ENCODE peak calls at places on chromosome 15, in six cellular contexts. R, E, I, D, X and O are unnamed samples.

GRCh38 chr15:71730277-71731144 is 79.8 kb upstream of the NR2E3 start:
- DNase-seq in R (no peak), E (peak), I (peak), D (peak), X (no peak), O (no peak)

GRCh38 chr15:97678677-97679076 is 281.8 kb upstream of the ARRDC4 start:
- DNase-seq in R (no peak), E (no peak), I (peak), D (no peak), X (no peak), O (no peak)

GRCh38 chr15:29805043-29805707 is 17.1 kb downstream of the TJP1 start:
- DNase-seq in R (no peak), E (peak), I (peak), D (no peak), X (no peak), O (no peak)

GRCh38 chr15:59685737-59686297 is 3.3 kb downstream of the BNIP2 start:
- DNase-seq in R (no peak), E (peak), I (no peak), D (peak), X (no peak), O (no peak)

GRCh38 chr15:34927726-34928125 is 41.8 kb downstream of the AQR start:
- DNase-seq in R (no peak), E (no peak), I (no peak), D (no peak), X (no peak), O (no peak)

GRCh38 chr15:46502668-46503067 is 867.8 kb downstream of the SQOR start:
- DNase-seq in R (no peak), E (no peak), I (no peak), D (no peak), X (no peak), O (no peak)

GRCh38 chr15:84874991-84875390 is 9.5 kb upstream of the SLC28A1 start:
- DNase-seq in R (no peak), E (no peak), I (no peak), D (no peak), X (no peak), O (no peak)

GRCh38 chr15:70765504-70766281 is 2.3 kb upstream of the UACA start:
- DNase-seq in R (no peak), E (peak), I (no peak), D (no peak), X (no peak), O (no peak)

GRCh38 chr15:25866874-25867273 is 3.7 kb upstream of the ATP10A start:
- DNase-seq in R (no peak), E (no peak), I (no peak), D (no peak), X (no peak), O (no peak)

GRCh38 chr15:45141386-45141785 is 11.6 kb downstream of the DUOX1 start:
- DNase-seq in R (no peak), E (no peak), I (no peak), D (no peak), X (no peak), O (no peak)

GRCh38 chr15:70200511-70200991 is 102.8 kb upstream of the TLE3 start:
- DNase-seq in R (no peak), E (peak), I (no peak), D (peak), X (peak), O (no peak)

GRCh38 chr15:31373096-31373865 is 46.6 kb downstream of the KLF13 start:
- DNase-seq in R (no peak), E (no peak), I (no peak), D (peak), X (no peak), O (no peak)

GRCh38 chr15:83698294-83698693 is 44.4 kb downstream of the ADAMTSL3 start:
- DNase-seq in R (no peak), E (peak), I (peak), D (no peak), X (no peak), O (no peak)

GRCh38 chr15:58420579-58421043 is 11.2 kb upstream of the LIPC start:
- DNase-seq in R (no peak), E (no peak), I (no peak), D (no peak), X (no peak), O (no peak)

GRCh38 chr15:64653757-64654156 is 121.6 kb downstream of the RBPMS2 start:
- DNase-seq in R (no peak), E (peak), I (no peak), D (no peak), X (no peak), O (no peak)

GRCh38 chr15:77251662-77252061 is 168.2 kb downstream of the PEAK1 start:
- DNase-seq in R (no peak), E (peak), I (no peak), D (peak), X (no peak), O (no peak)

GRCh38 chr15:63939531-63940130 is 105.9 kb upstream of the HERC1 start:
- DNase-seq in R (no peak), E (peak), I (peak), D (no peak), X (no peak), O (no peak)

GRCh38 chr15:72063186-72063585 is 54.8 kb downstream of the MYO9A start:
- DNase-seq in R (no peak), E (peak), I (no peak), D (no peak), X (no peak), O (no peak)

GRCh38 chr15:90939756-90940155 is 4.7 kb downstream of the UNC45A start:
- DNase-seq in R (no peak), E (no peak), I (no peak), D (no peak), X (no peak), O (no peak)

GRCh38 chr15:38872732-38873131 is 308.1 kb upstream of the RASGRP1 start:
- DNase-seq in R (no peak), E (no peak), I (no peak), D (no peak), X (no peak), O (no peak)

GRCh38 chr15:23497710-23498111 is 50.7 kb upstream of the GOLGA6L2 start:
- DNase-seq in R (no peak), E (peak), I (peak), D (peak), X (no peak), O (no peak)

GRCh38 chr15:58770519-58770856 is 614 bp upstream of the MINDY2 start:
- DNase-seq in R (no peak), E (peak), I (no peak), D (no peak), X (no peak), O (no peak)

GRCh38 chr15:53721334-53722087 is 38.0 kb downstream of the WDR72 start:
- DNase-seq in R (no peak), E (no peak), I (no peak), D (no peak), X (no peak), O (no peak)

GRCh38 chr15:88440021-88440420 is 27.2 kb downstream of the MRPL46 start:
- DNase-seq in R (no peak), E (peak), I (no peak), D (no peak), X (no peak), O (no peak)

GRCh38 chr15:79170256-79170664 is 79.7 kb upstream of the RASGRF1 start:
- DNase-seq in R (no peak), E (peak), I (no peak), D (peak), X (peak), O (no peak)

GRCh38 chr15:36398212-36398611 is 181.2 kb upstream of the CDIN1 start:
- DNase-seq in R (no peak), E (no peak), I (no peak), D (no peak), X (no peak), O (no peak)

GRCh38 chr15:26713498-26713897 is 59.4 kb downstream of the GABRB3 start:
- DNase-seq in R (no peak), E (no peak), I (no peak), D (no peak), X (no peak), O (no peak)

GRCh38 chr15:65196637-65197336 is 11.6 kb upstream of the CLPX start:
- DNase-seq in R (no peak), E (no peak), I (no peak), D (no peak), X (no peak), O (no peak)

GRCh38 chr15:79439236-79439635 is 7.1 kb downstream of the MINAR1 start:
- DNase-seq in R (no peak), E (no peak), I (no peak), D (no peak), X (no peak), O (no peak)

DNA sequence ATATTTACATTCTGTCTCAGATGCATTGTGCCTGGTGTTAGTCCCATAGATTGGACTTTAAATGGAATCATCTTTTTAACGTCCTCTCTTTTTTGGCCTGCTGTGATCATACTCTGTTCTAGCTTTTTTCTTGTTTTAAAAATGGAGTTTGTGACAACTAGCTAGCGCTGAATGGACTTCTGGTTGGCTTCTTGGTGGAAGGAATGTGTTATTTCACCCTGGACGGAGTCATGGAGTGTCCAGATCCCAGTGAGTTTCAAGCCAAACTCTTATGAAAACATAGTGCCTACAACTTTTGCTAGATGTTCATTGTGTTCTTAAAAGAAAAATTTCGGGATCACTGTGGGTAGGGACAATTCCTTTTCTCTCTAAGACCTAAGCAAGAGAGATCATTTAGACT is 192.6 kb downstream of the TCF12 start:
- DNase-seq in R (no peak), E (no peak), I (no peak), D (no peak), X (no peak), O (no peak)
- TF ChIP-seq CTCF in R (no peak), E (peak), I (no peak), D (peak), X (peak), O (no peak)

DNA sequence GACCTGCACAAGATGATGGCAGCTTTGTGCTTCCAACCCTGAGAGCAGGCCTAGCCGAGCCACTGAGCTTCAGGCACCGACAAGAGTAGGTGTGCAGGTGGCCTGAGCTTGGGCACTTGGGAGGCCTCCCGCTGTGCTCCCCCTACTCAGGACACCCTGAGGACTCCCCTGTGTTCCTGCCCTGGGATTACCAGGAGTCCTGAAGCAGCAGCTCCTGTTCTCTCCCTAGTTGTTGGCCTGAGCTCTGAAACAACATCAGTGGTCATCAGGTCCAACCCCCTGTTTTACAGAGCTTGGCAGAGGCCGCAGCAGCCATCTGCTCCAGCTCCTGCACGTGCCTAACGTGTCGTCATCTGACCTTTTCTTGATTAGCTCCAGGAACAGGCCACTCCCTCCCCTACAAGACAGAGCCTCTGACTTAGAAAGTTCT is 8.0 kb upstream of the MESP2 start:
- DNase-seq in R (no peak), E (peak), I (peak), D (no peak), X (no peak), O (no peak)
- TF ChIP-seq CTCF in R (no peak), E (no peak), I (no peak), D (no peak), X (no peak), O (no peak)

GRCh38 chr15:40930430-40931299 is 1.5 kb downstream of the DLL4 start:
- DNase-seq in R (no peak), E (no peak), I (peak), D (peak), X (peak), O (no peak)
- TF ChIP-seq CTCF in R (no peak), E (no peak), I (peak), D (peak), X (peak), O (no peak)

GRCh38 chr15:99425666-99426301 is 140.0 kb upstream of the MEF2A start:
- DNase-seq in R (no peak), E (no peak), I (no peak), D (no peak), X (peak), O (peak)
- TF ChIP-seq CTCF in R (no peak), E (peak), I (no peak), D (peak), X (peak), O (no peak)

DNA sequence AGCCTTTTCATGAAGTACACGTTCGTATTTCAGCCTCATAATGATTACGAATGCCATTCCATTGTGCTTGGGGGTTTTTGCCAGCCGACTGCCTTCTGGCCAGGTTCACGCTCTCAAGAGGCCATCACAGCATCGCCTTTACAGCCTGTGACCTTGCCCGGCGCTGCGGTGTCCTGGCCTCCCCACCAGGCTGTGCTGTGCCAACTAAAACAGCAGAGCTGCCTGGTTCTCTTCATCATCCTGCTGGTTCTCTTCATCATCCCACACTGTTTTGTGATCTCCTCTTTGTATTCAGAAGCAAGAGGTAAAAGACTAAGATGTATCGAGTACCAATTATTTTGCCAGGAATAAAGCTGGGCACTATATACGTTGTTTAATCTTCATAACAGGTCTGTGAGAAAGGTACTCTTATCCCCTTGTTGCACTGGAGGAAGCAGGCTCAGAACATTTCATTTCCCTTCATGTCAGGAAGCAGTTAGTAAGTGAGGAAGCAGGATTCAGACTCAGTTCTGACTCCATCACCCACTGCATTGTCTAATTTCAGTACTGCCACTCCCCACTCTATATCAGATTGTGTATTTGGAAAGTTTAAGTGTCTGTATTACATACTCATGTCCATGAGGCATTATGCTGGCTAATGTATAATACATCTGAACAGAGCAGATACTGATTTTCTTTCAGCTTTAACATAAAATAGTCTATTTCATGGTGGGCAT is 92.7 kb downstream of the LRRC28 start:
- DNase-seq in R (no peak), E (no peak), I (peak), D (peak), X (no peak), O (peak)
- TF ChIP-seq CTCF in R (no peak), E (no peak), I (no peak), D (peak), X (peak), O (no peak)

GRCh38 chr15:92521624-92522008 is 127.9 kb downstream of the ST8SIA2 start:
- DNase-seq in R (no peak), E (peak), I (peak), D (peak), X (no peak), O (no peak)
- TF ChIP-seq CTCF in R (no peak), E (peak), I (peak), D (peak), X (peak), O (no peak)

GRCh38 chr15:50261979-50262378 is 3.5 kb downstream of the HDC start:
- DNase-seq in R (no peak), E (no peak), I (no peak), D (no peak), X (no peak), O (no peak)
- TF ChIP-seq CTCF in R (peak), E (no peak), I (no peak), D (no peak), X (no peak), O (no peak)

DNA sequence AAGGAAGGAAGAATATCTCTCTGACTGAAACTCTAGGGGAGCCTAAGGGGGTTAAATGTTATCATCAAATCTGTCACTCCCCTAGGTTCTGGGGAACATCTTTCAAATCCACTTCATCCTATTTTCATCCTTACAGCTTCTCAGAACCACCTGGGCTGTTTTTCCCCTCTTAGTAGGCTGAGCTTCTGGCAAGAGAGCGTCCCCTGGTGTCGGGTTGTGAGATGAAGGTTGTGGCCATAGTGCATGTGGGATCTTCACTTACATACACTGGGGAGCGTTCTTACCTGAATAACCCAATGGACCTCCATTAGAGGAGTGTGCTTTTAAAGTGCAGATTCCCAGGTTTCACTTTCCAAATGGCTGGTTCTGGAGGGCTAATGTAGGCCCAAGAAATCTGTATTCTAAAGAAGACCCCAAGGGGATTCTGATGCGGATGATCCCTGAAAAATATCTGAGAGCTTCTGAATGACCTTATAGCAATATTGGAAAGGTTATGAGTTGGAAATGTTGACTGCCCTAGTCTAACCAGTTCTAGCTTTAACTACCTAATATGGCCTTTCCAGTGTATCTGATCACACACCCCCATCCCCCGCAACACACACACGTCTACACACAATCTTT is 663.7 kb downstream of the AGBL1 start:
- DNase-seq in R (peak), E (no peak), I (peak), D (peak), X (no peak), O (no peak)
- TF ChIP-seq CTCF in R (peak), E (peak), I (peak), D (peak), X (peak), O (no peak)

GRCh38 chr15:101664303-101664913 is 12.2 kb upstream of the TM2D3 start:
- DNase-seq in R (no peak), E (peak), I (no peak), D (no peak), X (no peak), O (no peak)
- TF ChIP-seq CTCF in R (no peak), E (peak), I (no peak), D (peak), X (peak), O (no peak)

GRCh38 chr15:47961401-47962090 is 159.2 kb upstream of the SLC24A5 start:
- DNase-seq in R (no peak), E (no peak), I (peak), D (no peak), X (no peak), O (no peak)

GRCh38 chr15:47959617-47960398 is 161.0 kb upstream of the SLC24A5 start:
- DNase-seq in R (no peak), E (no peak), I (no peak), D (no peak), X (no peak), O (no peak)

GRCh38 chr15:47964229-47964628 is 156.6 kb upstream of the SLC24A5 start:
- DNase-seq in R (no peak), E (no peak), I (no peak), D (no peak), X (no peak), O (no peak)

GRCh38 chr15:47965297-47965696 is 155.5 kb upstream of the SLC24A5 start:
- DNase-seq in R (no peak), E (no peak), I (no peak), D (no peak), X (no peak), O (no peak)

GRCh38 chr15:47963265-47963664 is 157.5 kb upstream of the SLC24A5 start:
- DNase-seq in R (no peak), E (no peak), I (no peak), D (no peak), X (no peak), O (no peak)
- TF ChIP-seq CTCF in R (no peak), E (no peak), I (no peak), D (no peak), X (peak), O (no peak)